ENCODE peak calls at places on chromosomes 5 and 9, in four cellular contexts. D is putamen, V is GM20000, Z is neural progenitor cell. T is an unnamed sample.
A peak's percentile ranks its signal among the peaks of the same experiment; 100 is the strongest.

GRCh38 chr9:462611-463010 is 247.9 kb downstream of the DOCK8 start:
- DNase-seq in D (no peak), V (no peak), Z (no peak), T (no peak)

GRCh38 chr9:127039492-127039891 is 82.9 kb downstream of the ANGPTL2 start:
- DNase-seq in D (no peak), V (no peak), Z (no peak), T (no peak)

GRCh38 chr5:173320259-173320658 is 8.0 kb downstream of the STC2 start:
- DNase-seq in D (no peak), V (no peak), Z (no peak), T (no peak)

GRCh38 chr9:136160939-136161610 is 42.4 kb upstream of the TMEM250 start:
- DNase-seq in D (no peak), V (no peak), Z (no peak), T (no peak)

GRCh38 chr9:96418074-96418919 is at the start of gene ZNF367:
- DNase-seq in D (peak; percentile 98), V (peak; percentile 97), Z (peak; percentile 98), T (peak; percentile 90)

GRCh38 chr9:97705354-97705950 is 8.3 kb upstream of the XPA start:
- DNase-seq in D (no peak), V (no peak), Z (no peak), T (no peak)

GRCh38 chr5:149140197-149141002 is 893 bp upstream of the ABLIM3 start:
- DNase-seq in D (no peak), V (no peak), Z (no peak), T (no peak)

GRCh38 chr5:132176543-132176945 is 51.1 kb downstream of the P4HA2 start:
- DNase-seq in D (no peak), V (no peak), Z (peak; percentile 17), T (no peak)

GRCh38 chr5:67375606-67376005 is 179.0 kb upstream of the CD180 start:
- DNase-seq in D (no peak), V (no peak), Z (no peak), T (no peak)

GRCh38 chr5:176175101-176175852 is 62.9 kb upstream of the SIMC1 start:
- DNase-seq in D (no peak), V (no peak), Z (no peak), T (no peak)

GRCh38 chr9:124553738-124554137 is 46.5 kb upstream of the NR5A1 start:
- DNase-seq in D (no peak), V (no peak), Z (no peak), T (no peak)

GRCh38 chr9:129489838-129490582 is 130.9 kb downstream of the C9orf50 start:
- DNase-seq in D (no peak), V (no peak), Z (no peak), T (no peak)

GRCh38 chr5:176998828-176999227 is 7.8 kb downstream of the UIMC1 start:
- DNase-seq in D (no peak), V (no peak), Z (no peak), T (no peak)

T was measured in activated CD4-positive, CD25-positive, alpha-beta regulatory T cell.